ENCODE peak calls at places on chromosome 6, in five cellular contexts. One of them, this sample, is unnamed. For H3K36me3, the result is how much of the 10 kb centered on the place peaks cover.

GRCh38 chr6:119742188-119742803 is 392.7 kb upstream of the MAN1A1 start:
- DNase-seq in cardiac muscle cell: peak
- DNase-seq in pancreas: peak
- DNase-seq in lower lobe of right lung: peak
- DNase-seq in esophagus muscularis mucosa: no peak
- DNase-seq in this sample: no peak

GRCh38 chr6:106059331-106059730 is 26.8 kb upstream of the PRDM1 start:
- DNase-seq in lower lobe of right lung: no peak
- DNase-seq in pancreas: no peak
- DNase-seq in esophagus muscularis mucosa: peak
- DNase-seq in cardiac muscle cell: no peak
- DNase-seq in this sample: no peak

GRCh38 chr6:105753184-105754097 is 332.7 kb upstream of the PRDM1 start:
- DNase-seq in lower lobe of right lung: no peak
- DNase-seq in cardiac muscle cell: no peak
- DNase-seq in esophagus muscularis mucosa: no peak
- DNase-seq in pancreas: no peak
- DNase-seq in this sample: no peak

GRCh38 chr6:101740631-101741030 is 347.1 kb downstream of the GRIK2 start:
- DNase-seq in lower lobe of right lung: no peak
- DNase-seq in cardiac muscle cell: no peak
- DNase-seq in esophagus muscularis mucosa: no peak
- DNase-seq in pancreas: no peak
- DNase-seq in this sample: no peak

GRCh38 chr6:18386302-18386976 is 711 bp upstream of the RNF144B start:
- DNase-seq in esophagus muscularis mucosa: no peak
- DNase-seq in pancreas: no peak
- DNase-seq in lower lobe of right lung: peak
- DNase-seq in cardiac muscle cell: peak
- DNase-seq in this sample: no peak

GRCh38 chr6:23106951-23107350 is 537.6 kb downstream of the HDGFL1 start:
- DNase-seq in lower lobe of right lung: no peak
- DNase-seq in esophagus muscularis mucosa: no peak
- DNase-seq in cardiac muscle cell: no peak
- DNase-seq in pancreas: no peak
- DNase-seq in this sample: no peak

GRCh38 chr6:33583591-33584155 is 3.6 kb upstream of the BAK1 start:
- DNase-seq in pancreas: no peak
- DNase-seq in lower lobe of right lung: no peak
- DNase-seq in cardiac muscle cell: no peak
- DNase-seq in esophagus muscularis mucosa: no peak
- DNase-seq in this sample: no peak

GRCh38 chr6:827431-827830 is 134.5 kb upstream of the EXOC2 start:
- DNase-seq in esophagus muscularis mucosa: no peak
- DNase-seq in pancreas: no peak
- DNase-seq in cardiac muscle cell: no peak
- DNase-seq in lower lobe of right lung: no peak
- DNase-seq in this sample: no peak

GRCh38 chr6:132730560-132730959 is 16.7 kb upstream of the VNN1 start:
- DNase-seq in esophagus muscularis mucosa: no peak
- DNase-seq in lower lobe of right lung: no peak
- DNase-seq in cardiac muscle cell: no peak
- DNase-seq in pancreas: no peak
- DNase-seq in this sample: no peak

GRCh38 chr6:11093065-11093590 is 506 bp upstream of the SMIM13 start:
- DNase-seq in esophagus muscularis mucosa: no peak
- DNase-seq in cardiac muscle cell: peak
- DNase-seq in pancreas: no peak
- DNase-seq in lower lobe of right lung: no peak
- DNase-seq in this sample: no peak

GRCh38 chr6:98831057-98832031 is 3.0 kb upstream of the POU3F2 start:
- DNase-seq in lower lobe of right lung: no peak
- DNase-seq in esophagus muscularis mucosa: no peak
- DNase-seq in cardiac muscle cell: peak
- DNase-seq in pancreas: peak
- DNase-seq in this sample: no peak

GRCh38 chr6:158906926-158907325 is 87.8 kb upstream of the EZR start:
- DNase-seq in esophagus muscularis mucosa: no peak
- DNase-seq in cardiac muscle cell: no peak
- DNase-seq in pancreas: no peak
- DNase-seq in lower lobe of right lung: no peak
- DNase-seq in this sample: no peak

GRCh38 chr6:166297606-166298005 is 10.6 kb downstream of the PRR18 start:
- DNase-seq in pancreas: no peak
- DNase-seq in lower lobe of right lung: no peak
- DNase-seq in cardiac muscle cell: no peak
- DNase-seq in esophagus muscularis mucosa: no peak
- DNase-seq in this sample: no peak

GRCh38 chr6:444653-445275 is 53.2 kb downstream of the IRF4 start:
- DNase-seq in cardiac muscle cell: no peak
- DNase-seq in esophagus muscularis mucosa: no peak
- DNase-seq in lower lobe of right lung: no peak
- DNase-seq in pancreas: no peak
- DNase-seq in this sample: no peak

GRCh38 chr6:74573613-74574012 is 632.2 kb downstream of the COL12A1 start:
- DNase-seq in cardiac muscle cell: no peak
- DNase-seq in esophagus muscularis mucosa: no peak
- DNase-seq in lower lobe of right lung: no peak
- DNase-seq in pancreas: no peak
- DNase-seq in this sample: no peak

GRCh38 chr6:68760941-68761676 is 126.0 kb downstream of the ADGRB3 start:
- DNase-seq in cardiac muscle cell: peak
- DNase-seq in pancreas: no peak
- DNase-seq in lower lobe of right lung: no peak
- DNase-seq in esophagus muscularis mucosa: no peak
- DNase-seq in this sample: no peak

GRCh38 chr6:47897233-47897632 is 115.4 kb downstream of the OPN5 start:
- DNase-seq in esophagus muscularis mucosa: no peak
- DNase-seq in pancreas: no peak
- DNase-seq in cardiac muscle cell: no peak
- DNase-seq in lower lobe of right lung: no peak
- DNase-seq in this sample: no peak

GRCh38 chr6:157269261-157269794 is 54.0 kb downstream of the TMEM242 start:
- DNase-seq in cardiac muscle cell: no peak
- DNase-seq in pancreas: no peak
- DNase-seq in esophagus muscularis mucosa: no peak
- DNase-seq in lower lobe of right lung: no peak
- DNase-seq in this sample: peak

GRCh38 chr6:54060286-54060685 is 51.0 kb upstream of the MLIP start:
- DNase-seq in pancreas: no peak
- DNase-seq in esophagus muscularis mucosa: no peak
- DNase-seq in lower lobe of right lung: no peak
- DNase-seq in cardiac muscle cell: no peak
- DNase-seq in this sample: no peak

GRCh38 chr6:2309138-2309537 is 63.7 kb upstream of the GMDS start:
- DNase-seq in pancreas: no peak
- DNase-seq in cardiac muscle cell: no peak
- DNase-seq in lower lobe of right lung: no peak
- DNase-seq in esophagus muscularis mucosa: no peak
- DNase-seq in this sample: no peak

GRCh38 chr6:31332637-31333602 is 24.1 kb downstream of the HLA-B start:
- DNase-seq in lower lobe of right lung: no peak
- DNase-seq in cardiac muscle cell: no peak
- DNase-seq in pancreas: no peak
- DNase-seq in esophagus muscularis mucosa: no peak
- DNase-seq in this sample: no peak

GRCh38 chr6:112114577-112115223 is 27.3 kb downstream of the FAM229B start:
- DNase-seq in lower lobe of right lung: no peak
- DNase-seq in cardiac muscle cell: no peak
- DNase-seq in esophagus muscularis mucosa: no peak
- DNase-seq in pancreas: no peak
- DNase-seq in this sample: no peak
- H3K36me3 ChIP-seq in lower lobe of right lung: half or more
- H3K36me3 ChIP-seq in cardiac muscle cell: half or more
- H3K36me3 ChIP-seq in esophagus muscularis mucosa: half or more
- H3K36me3 ChIP-seq in pancreas: under half
- H3K36me3 ChIP-seq in this sample: under half

DNA sequence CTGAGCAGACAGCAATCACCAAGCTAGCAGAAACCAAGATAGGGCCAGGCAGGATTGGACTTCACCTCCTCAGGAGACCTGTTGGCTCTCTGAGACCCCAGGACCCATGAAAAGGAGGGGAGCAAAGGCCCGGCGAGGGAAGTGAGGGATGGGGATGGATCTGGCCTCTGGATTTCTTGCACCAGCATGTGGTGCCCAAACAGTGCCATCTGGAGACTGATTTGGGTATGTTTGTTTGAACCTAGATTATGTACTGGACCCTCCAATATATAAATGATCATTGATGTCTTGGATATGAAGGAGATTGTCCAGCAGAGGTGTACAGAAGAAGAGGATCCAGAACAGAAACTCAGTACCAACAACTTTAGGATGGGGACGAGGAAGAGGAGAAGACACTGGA is 83.4 kb upstream of the LY86 start:
- DNase-seq in cardiac muscle cell: no peak
- DNase-seq in lower lobe of right lung: no peak
- DNase-seq in esophagus muscularis mucosa: peak
- DNase-seq in pancreas: no peak
- DNase-seq in this sample: no peak
- TF ChIP-seq CTCF in cardiac muscle cell: no peak
- TF ChIP-seq CTCF in lower lobe of right lung: no peak
- TF ChIP-seq CTCF in esophagus muscularis mucosa: no peak
- TF ChIP-seq CTCF in pancreas: no peak
- TF ChIP-seq CTCF in this sample: no peak

DNA sequence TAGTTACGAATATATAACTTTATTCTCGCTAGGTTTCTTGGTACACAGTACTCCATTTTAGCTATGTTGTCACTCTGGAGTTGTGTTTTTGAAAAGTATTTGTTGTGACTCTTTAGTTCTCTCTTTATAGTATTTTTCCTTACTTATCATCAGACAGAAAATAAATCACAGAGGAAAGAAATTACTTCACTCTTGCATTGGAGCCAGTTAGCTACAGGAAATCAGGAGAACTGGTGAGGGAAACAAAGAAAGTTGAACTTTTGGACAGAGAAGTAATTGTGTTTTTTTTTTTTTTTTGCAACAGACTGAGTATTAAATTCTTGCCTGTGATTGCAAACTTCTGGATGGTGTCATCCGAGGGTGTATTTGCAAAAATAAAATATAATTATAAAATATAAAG is 34.0 kb downstream of the DSE start:
- DNase-seq in cardiac muscle cell: no peak
- DNase-seq in lower lobe of right lung: no peak
- DNase-seq in esophagus muscularis mucosa: no peak
- DNase-seq in pancreas: no peak
- DNase-seq in this sample: no peak
- H3K27ac ChIP-seq in cardiac muscle cell: no peak
- H3K27ac ChIP-seq in lower lobe of right lung: peak
- H3K27ac ChIP-seq in esophagus muscularis mucosa: peak
- H3K27ac ChIP-seq in pancreas: no peak
- H3K27ac ChIP-seq in this sample: peak

GRCh38 chr6:24708612-24709011 is 10.3 kb downstream of the C6orf62 start:
- DNase-seq in cardiac muscle cell: no peak
- DNase-seq in lower lobe of right lung: no peak
- DNase-seq in esophagus muscularis mucosa: no peak
- DNase-seq in pancreas: no peak
- DNase-seq in this sample: no peak
- H3K36me3 ChIP-seq in cardiac muscle cell: half or more
- H3K36me3 ChIP-seq in lower lobe of right lung: half or more
- H3K36me3 ChIP-seq in esophagus muscularis mucosa: half or more
- H3K36me3 ChIP-seq in pancreas: under half
- H3K36me3 ChIP-seq in this sample: half or more

GRCh38 chr6:24391756-24392405 is 10.9 kb upstream of the MRS2 start:
- DNase-seq in pancreas: no peak
- DNase-seq in esophagus muscularis mucosa: no peak
- DNase-seq in lower lobe of right lung: no peak
- DNase-seq in cardiac muscle cell: no peak
- DNase-seq in this sample: no peak
- TF ChIP-seq CTCF in pancreas: no peak
- TF ChIP-seq CTCF in esophagus muscularis mucosa: no peak
- TF ChIP-seq CTCF in lower lobe of right lung: no peak
- TF ChIP-seq CTCF in cardiac muscle cell: no peak
- TF ChIP-seq CTCF in this sample: no peak

DNA sequence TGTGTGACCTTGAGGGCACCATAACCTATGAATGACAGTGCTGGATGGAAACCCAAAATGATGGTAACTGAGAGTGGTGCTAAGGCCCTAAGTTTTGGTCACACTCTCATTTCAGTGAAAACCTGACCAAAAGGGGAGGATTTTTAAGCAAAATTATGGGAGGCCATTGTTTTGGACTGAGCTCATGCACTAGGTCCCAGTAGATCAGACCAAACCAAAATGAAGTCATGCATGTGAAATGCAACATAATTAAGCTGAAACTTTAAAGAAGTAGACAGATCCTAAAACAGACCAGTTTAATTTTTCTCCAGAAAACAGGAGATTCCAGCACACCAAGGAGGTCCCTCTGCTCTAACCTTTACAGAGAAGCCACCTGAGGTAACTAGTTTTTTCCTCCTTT is 24.0 kb upstream of the THBS2 start:
- DNase-seq in cardiac muscle cell: no peak
- DNase-seq in lower lobe of right lung: no peak
- DNase-seq in esophagus muscularis mucosa: no peak
- DNase-seq in pancreas: no peak
- DNase-seq in this sample: no peak
- H3K27ac ChIP-seq in cardiac muscle cell: no peak
- H3K27ac ChIP-seq in lower lobe of right lung: no peak
- H3K27ac ChIP-seq in esophagus muscularis mucosa: no peak
- H3K27ac ChIP-seq in pancreas: no peak
- H3K27ac ChIP-seq in this sample: no peak

GRCh38 chr6:82182756-82183155 is 64.8 kb downstream of the IBTK start:
- DNase-seq in pancreas: no peak
- DNase-seq in lower lobe of right lung: no peak
- DNase-seq in cardiac muscle cell: no peak
- DNase-seq in esophagus muscularis mucosa: no peak
- DNase-seq in this sample: no peak

GRCh38 chr6:82183642-82184282 is 63.8 kb downstream of the IBTK start:
- DNase-seq in esophagus muscularis mucosa: no peak
- DNase-seq in lower lobe of right lung: no peak
- DNase-seq in pancreas: no peak
- DNase-seq in cardiac muscle cell: no peak
- DNase-seq in this sample: no peak

GRCh38 chr6:82185948-82186347 is 61.6 kb downstream of the IBTK start:
- DNase-seq in cardiac muscle cell: no peak
- DNase-seq in lower lobe of right lung: no peak
- DNase-seq in esophagus muscularis mucosa: no peak
- DNase-seq in pancreas: no peak
- DNase-seq in this sample: no peak
- H3K36me3 ChIP-seq in cardiac muscle cell: under half
- H3K36me3 ChIP-seq in lower lobe of right lung: half or more
- H3K36me3 ChIP-seq in esophagus muscularis mucosa: under half
- H3K36me3 ChIP-seq in pancreas: under half
- H3K36me3 ChIP-seq in this sample: under half

This sample was measured in thoracic aorta.